ENCODE peak calls at places on chromosomes 3 and 15, in five cellular contexts. V is colonic mucosa, K is SK-N-SH, Y is AG10803, M is GM12878. G is an unnamed sample.

GRCh38 chr15:60265057-60265456 is 132.7 kb downstream of the ANXA2 start:
- DNase-seq in V (no peak), K (no peak), Y (no peak), M (no peak), G (no peak)

GRCh38 chr15:60672400-60672799 is 193.5 kb upstream of the ICE2 start:
- DNase-seq in V (no peak), K (no peak), Y (no peak), M (no peak), G (no peak)

GRCh38 chr3:195129644-195130492 is 141.1 kb downstream of the XXYLT1 start:
- DNase-seq in V (no peak), K (no peak), Y (no peak), M (peak; percentile 99), G (peak; percentile 48)

GRCh38 chr3:55604846-55605245 is 117.7 kb upstream of the WNT5A start:
- DNase-seq in V (no peak), K (no peak), Y (no peak), M (no peak), G (no peak)

GRCh38 chr3:2354702-2355101 is 256.0 kb downstream of the CNTN4 start:
- DNase-seq in V (no peak), K (peak; percentile 60), Y (no peak), M (no peak), G (peak; percentile 42)

GRCh38 chr3:125045965-125046364 is 9.8 kb downstream of the HEG1 start:
- DNase-seq in V (no peak), K (no peak), Y (peak; percentile 81), M (no peak), G (peak; percentile 69)

GRCh38 chr3:111751961-111752360 is 107.1 kb upstream of the PHLDB2 start:
- DNase-seq in V (no peak), K (no peak), Y (peak; percentile 83), M (no peak), G (no peak)

GRCh38 chr3:119809249-119810017 is 27.5 kb downstream of the NR1I2 start:
- DNase-seq in V (no peak), K (no peak), Y (no peak), M (no peak), G (no peak)

GRCh38 chr3:10169000-10169496 is 4.3 kb downstream of the IRAK2 start:
- DNase-seq in V (no peak), K (no peak), Y (no peak), M (no peak), G (no peak)

GRCh38 chr15:57927091-57927631 is 138.3 kb downstream of the ALDH1A2 start:
- DNase-seq in V (no peak), K (no peak), Y (no peak), M (no peak), G (no peak)

GRCh38 chr15:38454687-38455071 is 752 bp downstream of the FAM98B start:
- DNase-seq in V (no peak), K (no peak), Y (no peak), M (no peak), G (no peak)

GRCh38 chr3:16528581-16528993 is 15.1 kb upstream of the RFTN1 start:
- DNase-seq in V (no peak), K (no peak), Y (peak; percentile 24), M (no peak), G (no peak)

GRCh38 chr3:14687360-14687759 is 12.4 kb downstream of the C3orf20 start:
- DNase-seq in V (no peak), K (no peak), Y (no peak), M (no peak), G (no peak)

GRCh38 chr3:31405515-31405914 is 127.2 kb upstream of the STT3B start:
- DNase-seq in V (no peak), K (no peak), Y (peak; percentile 28), M (no peak), G (no peak)

GRCh38 chr3:56790016-56790950 is 11.5 kb downstream of the ARHGEF3 start:
- DNase-seq in V (no peak), K (no peak), Y (no peak), M (no peak), G (no peak)

GRCh38 chr15:36008719-36009118 is 462.8 kb upstream of the DPH6 start:
- DNase-seq in V (no peak), K (no peak), Y (no peak), M (no peak), G (no peak)

GRCh38 chr3:187025254-187025655 is 94.9 kb downstream of the ST6GAL1 start:
- DNase-seq in V (no peak), K (no peak), Y (no peak), M (no peak), G (no peak)

GRCh38 chr3:11651900-11652299 is 8.2 kb upstream of the VGLL4 start:
- DNase-seq in V (no peak), K (peak; percentile 43), Y (peak; percentile 43), M (no peak), G (peak; percentile 72)

GRCh38 chr15:44593042-44593736 is 56.2 kb downstream of the EIF3J start:
- DNase-seq in V (no peak), K (peak; percentile 15), Y (no peak), M (no peak), G (peak; percentile 44)

GRCh38 chr3:98209244-98209643 is 42.7 kb downstream of the OR5H15 start:
- DNase-seq in V (no peak), K (no peak), Y (no peak), M (no peak), G (no peak)

GRCh38 chr3:42612147-42612680 is 11.7 kb downstream of the NKTR start:
- DNase-seq in V (no peak), K (no peak), Y (no peak), M (no peak), G (no peak)

GRCh38 chr15:31136016-31136415 is 34.5 kb upstream of the TRPM1 start:
- DNase-seq in V (no peak), K (no peak), Y (no peak), M (no peak), G (no peak)

DNA sequence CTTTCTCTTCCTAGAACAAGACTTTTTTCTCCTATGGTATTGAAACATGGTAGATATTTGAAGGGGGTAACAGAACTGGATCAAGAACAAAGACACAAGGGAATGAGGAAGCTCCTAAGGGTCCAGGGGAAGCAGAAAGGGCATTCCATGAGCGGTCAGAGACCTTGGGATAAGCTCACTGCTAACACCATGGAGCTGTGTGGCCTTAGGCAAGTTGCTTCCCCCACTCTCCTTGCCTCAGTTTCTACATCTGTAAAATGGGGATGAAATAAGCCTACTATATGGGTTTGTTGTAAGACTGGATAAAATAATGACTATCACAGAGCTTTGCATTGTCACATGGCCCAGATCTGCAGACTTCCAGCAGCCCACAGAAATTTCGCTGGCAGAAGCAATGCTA is 139.8 kb downstream of the OPA1 start:
- DNase-seq in V (no peak), K (no peak), Y (no peak), M (no peak), G (no peak)
- TF ChIP-seq CTCF in V (no peak), K (no peak), Y (no peak), M (no peak), G (no peak)

GRCh38 chr3:189267981-189268613 is 96.3 kb downstream of the TPRG1 start:
- DNase-seq in V (no peak), K (no peak), Y (peak; percentile 33), M (no peak), G (peak; percentile 13)

GRCh38 chr3:189270248-189270832 is 98.6 kb downstream of the TPRG1 start:
- DNase-seq in V (peak; percentile 67), K (no peak), Y (peak; percentile 89), M (no peak), G (peak; percentile 78)

GRCh38 chr3:189273736-189274135 is 102.0 kb downstream of the TPRG1 start:
- DNase-seq in V (no peak), K (no peak), Y (no peak), M (no peak), G (no peak)

GRCh38 chr3:189272500-189273119 is 100.8 kb downstream of the TPRG1 start:
- DNase-seq in V (no peak), K (no peak), Y (no peak), M (no peak), G (no peak)

DNA sequence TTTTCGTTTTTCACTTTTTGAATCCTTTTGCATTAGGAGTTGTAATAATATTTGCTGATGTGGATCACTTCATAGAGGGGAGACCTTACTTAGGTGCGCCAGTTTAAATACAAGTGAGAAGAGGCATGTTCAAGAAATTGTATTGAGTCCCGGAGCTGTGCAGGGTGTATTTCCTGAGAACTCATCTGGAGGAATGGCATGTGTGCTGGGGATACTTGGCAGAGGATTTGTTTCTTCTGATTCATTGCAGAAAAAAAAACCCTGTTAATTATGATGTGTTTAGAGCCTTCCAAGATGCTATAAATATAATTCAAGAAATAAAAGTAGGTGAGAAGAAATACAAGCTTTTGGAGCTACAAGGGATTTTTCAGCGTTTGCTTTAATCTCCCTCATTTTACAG is 97.6 kb downstream of the TPRG1 start:
- DNase-seq in V (no peak), K (no peak), Y (peak; percentile 61), M (no peak), G (no peak)
- H3K4me3 ChIP-seq in V (no peak overlapping the region), K (no peak overlapping the region), Y (no peak overlapping the region), M (no peak overlapping the region), G (no peak overlapping the region)

GRCh38 chr15:76342046-76342381 is 5.4 kb downstream of the ISL2 start:
- DNase-seq in V (no peak), K (no peak), Y (no peak), M (no peak), G (no peak)

GRCh38 chr15:76339302-76340197 is 3.0 kb downstream of the ISL2 start:
- DNase-seq in V (no peak), K (peak; percentile 24), Y (no peak), M (no peak), G (peak; percentile 33)

GRCh38 chr15:76340198-76340801 is 3.7 kb downstream of the ISL2 start:
- DNase-seq in V (no peak), K (peak; percentile 28), Y (no peak), M (no peak), G (peak; percentile 35)

GRCh38 chr15:76341366-76342045 is 4.9 kb downstream of the ISL2 start:
- DNase-seq in V (peak; percentile 45), K (peak; percentile 19), Y (no peak), M (no peak), G (no peak)

GRCh38 chr15:76340802-76341365 is 4.3 kb downstream of the ISL2 start:
- DNase-seq in V (peak; percentile 46), K (no peak), Y (no peak), M (no peak), G (no peak)
- TF ChIP-seq CTCF in V (no peak), K (no peak), Y (peak; percentile 30), M (peak; percentile 34), G (peak; percentile 14)

GRCh38 chr15:90674476-90674875 is 42.7 kb upstream of the BLM start:
- DNase-seq in V (no peak), K (no peak), Y (no peak), M (no peak), G (no peak)

GRCh38 chr15:90677807-90678790 is 39.0 kb upstream of the BLM start:
- DNase-seq in V (no peak), K (no peak), Y (no peak), M (no peak), G (no peak)

GRCh38 chr15:90671216-90671615 is 45.9 kb upstream of the BLM start:
- DNase-seq in V (no peak), K (no peak), Y (no peak), M (no peak), G (no peak)

GRCh38 chr15:90679959-90680358 is 37.2 kb upstream of the BLM start:
- DNase-seq in V (no peak), K (no peak), Y (peak; percentile 35), M (no peak), G (peak; percentile 15)

DNA sequence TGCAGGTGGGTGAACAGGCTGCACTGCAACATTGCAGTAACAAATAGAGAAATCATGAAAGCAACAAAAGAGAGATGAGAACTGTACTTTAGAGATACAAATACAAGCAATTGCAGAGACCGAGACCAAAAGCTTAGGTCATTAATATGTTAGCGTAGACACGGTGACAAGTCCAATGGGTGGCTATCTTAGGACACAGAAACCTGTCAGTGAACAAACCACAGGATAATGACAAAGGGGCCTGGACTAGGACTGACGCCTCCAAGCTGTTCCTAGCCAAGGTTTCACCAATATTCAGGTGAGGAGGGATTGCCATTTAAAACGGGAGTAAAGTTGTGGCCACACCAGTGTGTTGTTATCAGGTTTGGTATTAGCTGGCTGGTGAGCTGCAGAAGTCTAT is 41.7 kb upstream of the BLM start:
- DNase-seq in V (no peak), K (no peak), Y (no peak), M (no peak), G (no peak)
- H3K4me3 ChIP-seq in V (no peak overlapping the region), K (no peak overlapping the region), Y (no peak overlapping the region), M (no peak overlapping the region), G (no peak overlapping the region)